ENCODE peak calls at places on chromosomes 1 and 21, in seven cellular contexts. One of them, this sample, is unnamed.

GRCh38 chr1:23581219-23581618 is 21.9 kb upstream of the ID3 start:
- DNase-seq in HS-27A: no peak
- DNase-seq in aorta: peak
- DNase-seq in stimulated activated CD4-positive, alpha-beta T cell treated with anti-CD3 and anti-CD28 coated beads, Interleukin-1b, Interleukin-23, amount 100 ng/mL, for 24 hours: no peak
- DNase-seq in activated T-cell treated with anti-CD3 and anti-CD28 coated beads for 1 hour: no peak
- DNase-seq in upper lobe of right lung: no peak
- DNase-seq in occipital lobe: no peak
- DNase-seq in this sample: peak

GRCh38 chr1:92837062-92837461 is 5.2 kb downstream of the RPL5 start:
- DNase-seq in HS-27A: no peak
- DNase-seq in aorta: no peak
- DNase-seq in stimulated activated CD4-positive, alpha-beta T cell treated with anti-CD3 and anti-CD28 coated beads, Interleukin-1b, Interleukin-23, amount 100 ng/mL, for 24 hours: no peak
- DNase-seq in activated T-cell treated with anti-CD3 and anti-CD28 coated beads for 1 hour: no peak
- DNase-seq in upper lobe of right lung: no peak
- DNase-seq in occipital lobe: no peak
- DNase-seq in this sample: peak

GRCh38 chr1:182680901-182681300 is 3.5 kb downstream of the RGS8 start:
- DNase-seq in HS-27A: no peak
- DNase-seq in aorta: no peak
- DNase-seq in stimulated activated CD4-positive, alpha-beta T cell treated with anti-CD3 and anti-CD28 coated beads, Interleukin-1b, Interleukin-23, amount 100 ng/mL, for 24 hours: no peak
- DNase-seq in activated T-cell treated with anti-CD3 and anti-CD28 coated beads for 1 hour: no peak
- DNase-seq in upper lobe of right lung: no peak
- DNase-seq in occipital lobe: no peak
- DNase-seq in this sample: no peak

GRCh38 chr1:80498673-80499072 is 1302.1 kb upstream of the ADGRL2 start:
- DNase-seq in HS-27A: no peak
- DNase-seq in aorta: no peak
- DNase-seq in stimulated activated CD4-positive, alpha-beta T cell treated with anti-CD3 and anti-CD28 coated beads, Interleukin-1b, Interleukin-23, amount 100 ng/mL, for 24 hours: no peak
- DNase-seq in activated T-cell treated with anti-CD3 and anti-CD28 coated beads for 1 hour: no peak
- DNase-seq in upper lobe of right lung: no peak
- DNase-seq in occipital lobe: no peak
- DNase-seq in this sample: peak

GRCh38 chr1:195804547-195804946 is 803.7 kb downstream of the KCNT2 start:
- DNase-seq in HS-27A: no peak
- DNase-seq in aorta: no peak
- DNase-seq in stimulated activated CD4-positive, alpha-beta T cell treated with anti-CD3 and anti-CD28 coated beads, Interleukin-1b, Interleukin-23, amount 100 ng/mL, for 24 hours: no peak
- DNase-seq in activated T-cell treated with anti-CD3 and anti-CD28 coated beads for 1 hour: no peak
- DNase-seq in upper lobe of right lung: no peak
- DNase-seq in occipital lobe: no peak
- DNase-seq in this sample: no peak

GRCh38 chr21:28159396-28159795 is 833.3 kb downstream of the LTN1 start:
- DNase-seq in HS-27A: no peak
- DNase-seq in aorta: no peak
- DNase-seq in stimulated activated CD4-positive, alpha-beta T cell treated with anti-CD3 and anti-CD28 coated beads, Interleukin-1b, Interleukin-23, amount 100 ng/mL, for 24 hours: no peak
- DNase-seq in activated T-cell treated with anti-CD3 and anti-CD28 coated beads for 1 hour: no peak
- DNase-seq in upper lobe of right lung: no peak
- DNase-seq in occipital lobe: no peak
- DNase-seq in this sample: peak

GRCh38 chr1:36481091-36481490 is 1.6 kb downstream of the CSF3R start:
- DNase-seq in HS-27A: no peak
- DNase-seq in aorta: no peak
- DNase-seq in stimulated activated CD4-positive, alpha-beta T cell treated with anti-CD3 and anti-CD28 coated beads, Interleukin-1b, Interleukin-23, amount 100 ng/mL, for 24 hours: no peak
- DNase-seq in activated T-cell treated with anti-CD3 and anti-CD28 coated beads for 1 hour: no peak
- DNase-seq in upper lobe of right lung: peak
- DNase-seq in occipital lobe: no peak
- DNase-seq in this sample: no peak

GRCh38 chr1:1230656-1231399 is 973 bp downstream of the SDF4 start:
- DNase-seq in HS-27A: no peak
- DNase-seq in aorta: no peak
- DNase-seq in stimulated activated CD4-positive, alpha-beta T cell treated with anti-CD3 and anti-CD28 coated beads, Interleukin-1b, Interleukin-23, amount 100 ng/mL, for 24 hours: no peak
- DNase-seq in activated T-cell treated with anti-CD3 and anti-CD28 coated beads for 1 hour: no peak
- DNase-seq in upper lobe of right lung: no peak
- DNase-seq in occipital lobe: no peak
- DNase-seq in this sample: peak

GRCh38 chr1:116769561-116769977 is 15.3 kb downstream of the CD2 start:
- DNase-seq in HS-27A: no peak
- DNase-seq in aorta: no peak
- DNase-seq in stimulated activated CD4-positive, alpha-beta T cell treated with anti-CD3 and anti-CD28 coated beads, Interleukin-1b, Interleukin-23, amount 100 ng/mL, for 24 hours: no peak
- DNase-seq in activated T-cell treated with anti-CD3 and anti-CD28 coated beads for 1 hour: peak
- DNase-seq in upper lobe of right lung: no peak
- DNase-seq in occipital lobe: no peak
- DNase-seq in this sample: peak

GRCh38 chr21:46608672-46609111 is 3.8 kb upstream of the S100B start:
- DNase-seq in HS-27A: no peak
- DNase-seq in aorta: no peak
- DNase-seq in stimulated activated CD4-positive, alpha-beta T cell treated with anti-CD3 and anti-CD28 coated beads, Interleukin-1b, Interleukin-23, amount 100 ng/mL, for 24 hours: no peak
- DNase-seq in activated T-cell treated with anti-CD3 and anti-CD28 coated beads for 1 hour: no peak
- DNase-seq in upper lobe of right lung: no peak
- DNase-seq in occipital lobe: no peak
- DNase-seq in this sample: no peak

GRCh38 chr1:112954945-112955677 is 885 bp downstream of the SLC16A1 start:
- DNase-seq in HS-27A: peak
- DNase-seq in aorta: peak
- DNase-seq in stimulated activated CD4-positive, alpha-beta T cell treated with anti-CD3 and anti-CD28 coated beads, Interleukin-1b, Interleukin-23, amount 100 ng/mL, for 24 hours: peak
- DNase-seq in activated T-cell treated with anti-CD3 and anti-CD28 coated beads for 1 hour: peak
- DNase-seq in upper lobe of right lung: peak
- DNase-seq in occipital lobe: peak
- DNase-seq in this sample: peak

GRCh38 chr1:40689737-40690136 is 1.8 kb upstream of the NFYC start:
- DNase-seq in HS-27A: no peak
- DNase-seq in aorta: no peak
- DNase-seq in stimulated activated CD4-positive, alpha-beta T cell treated with anti-CD3 and anti-CD28 coated beads, Interleukin-1b, Interleukin-23, amount 100 ng/mL, for 24 hours: no peak
- DNase-seq in activated T-cell treated with anti-CD3 and anti-CD28 coated beads for 1 hour: no peak
- DNase-seq in upper lobe of right lung: no peak
- DNase-seq in occipital lobe: no peak
- DNase-seq in this sample: no peak

GRCh38 chr1:18913065-18913502 is 10.7 kb upstream of the ALDH4A1 start:
- DNase-seq in HS-27A: no peak
- DNase-seq in aorta: peak
- DNase-seq in stimulated activated CD4-positive, alpha-beta T cell treated with anti-CD3 and anti-CD28 coated beads, Interleukin-1b, Interleukin-23, amount 100 ng/mL, for 24 hours: peak
- DNase-seq in activated T-cell treated with anti-CD3 and anti-CD28 coated beads for 1 hour: peak
- DNase-seq in upper lobe of right lung: peak
- DNase-seq in occipital lobe: peak
- DNase-seq in this sample: peak

GRCh38 chr1:244022301-244022700 is 28.8 kb upstream of the ZBTB18 start:
- DNase-seq in HS-27A: no peak
- DNase-seq in aorta: no peak
- DNase-seq in stimulated activated CD4-positive, alpha-beta T cell treated with anti-CD3 and anti-CD28 coated beads, Interleukin-1b, Interleukin-23, amount 100 ng/mL, for 24 hours: no peak
- DNase-seq in activated T-cell treated with anti-CD3 and anti-CD28 coated beads for 1 hour: no peak
- DNase-seq in upper lobe of right lung: no peak
- DNase-seq in occipital lobe: no peak
- DNase-seq in this sample: peak

GRCh38 chr1:236844499-236845271 is 49.6 kb downstream of the MTR start:
- DNase-seq in HS-27A: no peak
- DNase-seq in aorta: no peak
- DNase-seq in stimulated activated CD4-positive, alpha-beta T cell treated with anti-CD3 and anti-CD28 coated beads, Interleukin-1b, Interleukin-23, amount 100 ng/mL, for 24 hours: no peak
- DNase-seq in activated T-cell treated with anti-CD3 and anti-CD28 coated beads for 1 hour: no peak
- DNase-seq in upper lobe of right lung: no peak
- DNase-seq in occipital lobe: no peak
- DNase-seq in this sample: peak

GRCh38 chr1:115330480-115331013 is 7.5 kb downstream of the NGF start:
- DNase-seq in HS-27A: peak
- DNase-seq in aorta: peak
- DNase-seq in stimulated activated CD4-positive, alpha-beta T cell treated with anti-CD3 and anti-CD28 coated beads, Interleukin-1b, Interleukin-23, amount 100 ng/mL, for 24 hours: no peak
- DNase-seq in activated T-cell treated with anti-CD3 and anti-CD28 coated beads for 1 hour: no peak
- DNase-seq in upper lobe of right lung: no peak
- DNase-seq in occipital lobe: no peak
- DNase-seq in this sample: peak

GRCh38 chr1:109060707-109061106 is 15.1 kb downstream of the TAF13 start:
- DNase-seq in HS-27A: no peak
- DNase-seq in aorta: no peak
- DNase-seq in stimulated activated CD4-positive, alpha-beta T cell treated with anti-CD3 and anti-CD28 coated beads, Interleukin-1b, Interleukin-23, amount 100 ng/mL, for 24 hours: no peak
- DNase-seq in activated T-cell treated with anti-CD3 and anti-CD28 coated beads for 1 hour: no peak
- DNase-seq in upper lobe of right lung: no peak
- DNase-seq in occipital lobe: no peak
- DNase-seq in this sample: no peak

This sample was measured in mesenchymal stem cell.